ENCODE peak calls at places on chromosomes 11 and 22, in five cellular contexts. One of them, this sample, is unnamed.

GRCh38 chr11:34963351-34963750 is 46.9 kb downstream of the PDHX start:
- DNase-seq in pancreas: no peak
- DNase-seq in Panc1: no peak
- DNase-seq in transverse colon: no peak
- DNase-seq in heart right ventricle: no peak
- DNase-seq in this sample: no peak

GRCh38 chr11:129767827-129768226 is 47.8 kb upstream of the TMEM45B start:
- DNase-seq in pancreas: no peak
- DNase-seq in Panc1: no peak
- DNase-seq in transverse colon: no peak
- DNase-seq in heart right ventricle: no peak
- DNase-seq in this sample: no peak

GRCh38 chr11:66070604-66071325 is 693 bp downstream of the PACS1 start:
- DNase-seq in pancreas: peak; percentile 85
- DNase-seq in Panc1: no peak
- DNase-seq in transverse colon: peak; percentile 43
- DNase-seq in heart right ventricle: peak; percentile 66
- DNase-seq in this sample: peak; percentile 69

GRCh38 chr11:69001301-69002081 is 11.6 kb downstream of the MRGPRF start:
- DNase-seq in pancreas: peak; percentile 33
- DNase-seq in Panc1: no peak
- DNase-seq in transverse colon: peak; percentile 7
- DNase-seq in heart right ventricle: peak; percentile 3
- DNase-seq in this sample: peak; percentile 63

GRCh38 chr22:33477131-33478111 is 419.2 kb upstream of the SYN3 start:
- DNase-seq in pancreas: no peak
- DNase-seq in Panc1: no peak
- DNase-seq in transverse colon: no peak
- DNase-seq in heart right ventricle: no peak
- DNase-seq in this sample: no peak

GRCh38 chr11:59842316-59842715 is 3.0 kb downstream of the CBLIF start:
- DNase-seq in pancreas: no peak
- DNase-seq in Panc1: no peak
- DNase-seq in transverse colon: no peak
- DNase-seq in heart right ventricle: no peak
- DNase-seq in this sample: no peak

GRCh38 chr11:125959511-125959910 is 13.7 kb downstream of the VSIG10L2 start:
- DNase-seq in pancreas: no peak
- DNase-seq in Panc1: no peak
- DNase-seq in transverse colon: no peak
- DNase-seq in heart right ventricle: no peak
- DNase-seq in this sample: no peak

GRCh38 chr11:33500331-33500730 is 200.3 kb downstream of the C11orf91 start:
- DNase-seq in pancreas: no peak
- DNase-seq in Panc1: no peak
- DNase-seq in transverse colon: no peak
- DNase-seq in heart right ventricle: no peak
- DNase-seq in this sample: no peak

GRCh38 chr22:20904008-20904979 is 12.9 kb upstream of the CRKL start:
- DNase-seq in pancreas: no peak
- DNase-seq in Panc1: peak; percentile 83
- DNase-seq in transverse colon: no peak
- DNase-seq in heart right ventricle: no peak
- DNase-seq in this sample: no peak

GRCh38 chr11:114291381-114291780 is 4.8 kb upstream of the NNMT start:
- DNase-seq in pancreas: no peak
- DNase-seq in Panc1: no peak
- DNase-seq in transverse colon: no peak
- DNase-seq in heart right ventricle: no peak
- DNase-seq in this sample: no peak

GRCh38 chr11:65856689-65857499 is 1.1 kb downstream of the CFL1 start:
- DNase-seq in pancreas: peak; percentile 90
- DNase-seq in Panc1: no peak
- DNase-seq in transverse colon: peak; percentile 90
- DNase-seq in heart right ventricle: peak; percentile 87
- DNase-seq in this sample: peak; percentile 79

GRCh38 chr11:34654491-34655334 is 33.8 kb downstream of the EHF start:
- DNase-seq in pancreas: no peak
- DNase-seq in Panc1: peak; percentile 87
- DNase-seq in transverse colon: no peak
- DNase-seq in heart right ventricle: no peak
- DNase-seq in this sample: no peak

GRCh38 chr22:29072193-29072978 is 449 bp upstream of the KREMEN1 start:
- DNase-seq in pancreas: peak; percentile 99
- DNase-seq in Panc1: no peak
- DNase-seq in transverse colon: peak; percentile 97
- DNase-seq in heart right ventricle: peak; percentile 82
- DNase-seq in this sample: peak; percentile 92

DNA sequence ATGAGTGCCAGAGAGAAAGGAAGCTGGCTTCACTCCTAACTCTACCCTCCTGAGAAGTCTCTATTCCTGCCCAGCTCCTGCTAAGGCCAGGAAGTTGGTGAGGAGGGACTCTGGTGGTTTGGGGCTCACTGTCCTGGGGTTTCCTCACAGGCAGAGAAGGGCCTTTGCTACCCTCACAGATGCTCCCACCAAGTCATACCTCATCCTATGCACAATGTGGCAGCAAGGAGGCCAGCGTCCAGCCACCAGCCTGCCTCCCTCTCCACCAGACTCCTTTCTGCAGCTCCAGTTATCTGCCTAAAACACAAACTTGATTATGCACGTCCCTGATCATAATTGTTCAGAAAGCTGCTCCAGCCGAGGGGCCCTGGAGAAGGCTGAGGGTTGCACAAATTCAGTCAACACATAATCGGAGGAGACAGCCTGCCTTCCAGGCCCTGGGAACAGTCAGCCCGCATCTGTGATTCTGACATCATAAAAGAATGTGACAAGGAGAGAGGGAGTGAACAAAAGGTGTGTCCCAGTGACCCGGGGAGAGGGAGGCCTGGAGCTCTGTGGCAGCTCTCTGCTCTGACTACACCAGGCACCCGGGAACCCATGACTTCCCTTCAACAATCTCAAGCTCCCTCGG is 28.8 kb downstream of the DKK3 start:
- DNase-seq in pancreas: no peak
- DNase-seq in Panc1: no peak
- DNase-seq in transverse colon: no peak
- DNase-seq in heart right ventricle: peak; percentile 58
- DNase-seq in this sample: no peak
- H3K4me1 ChIP-seq in pancreas: no peaks in the 10 kb centered on the region
- H3K4me1 ChIP-seq in Panc1: peaks cover 55% of the 10 kb centered on the region
- H3K4me1 ChIP-seq in transverse colon: peaks cover 33% of the 10 kb centered on the region
- H3K4me1 ChIP-seq in heart right ventricle: peaks cover 85% of the 10 kb centered on the region
- H3K4me1 ChIP-seq in this sample: peaks cover 22% of the 10 kb centered on the region

DNA sequence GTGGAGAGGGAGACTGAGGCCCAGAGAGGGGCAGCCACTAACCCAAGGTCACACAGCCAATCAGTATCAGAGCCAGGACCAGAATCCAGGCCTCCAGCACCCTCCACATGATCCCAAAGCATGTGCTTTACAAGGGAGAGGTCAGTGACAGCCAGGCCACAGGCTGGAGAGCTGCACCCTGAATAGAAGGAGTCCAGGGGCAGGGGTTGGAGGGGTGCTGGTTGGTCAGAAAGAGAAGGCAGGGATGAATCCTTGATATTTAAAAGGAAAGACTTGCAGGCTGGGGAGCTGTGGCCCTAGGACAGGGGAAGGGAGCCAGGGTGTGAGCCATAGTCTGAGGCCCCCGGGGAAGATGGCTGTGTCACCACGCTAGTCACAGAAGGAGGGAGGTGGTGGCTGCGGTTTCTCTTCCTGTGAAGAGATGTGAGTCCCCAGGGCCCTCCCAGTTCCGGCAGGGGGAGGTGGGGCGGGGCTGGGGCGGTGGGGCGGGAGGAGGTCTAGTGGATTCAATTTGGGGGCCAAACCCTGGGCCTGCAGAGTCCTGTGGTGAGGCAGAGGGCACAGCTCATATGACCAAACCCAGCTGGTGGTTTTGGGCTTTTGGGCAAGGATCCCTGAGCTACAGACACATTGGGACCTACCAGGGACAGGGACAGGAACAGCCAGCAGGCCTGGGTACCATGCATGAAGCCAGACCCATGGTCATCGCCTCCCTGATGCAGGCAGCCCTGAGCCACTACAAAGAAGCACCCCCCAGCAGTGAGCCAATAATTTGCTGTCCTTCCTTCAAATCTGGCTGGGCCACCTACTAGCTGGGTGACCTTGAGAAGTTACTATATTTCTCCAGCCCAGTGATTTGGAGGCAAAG is 14.0 kb downstream of the RAC2 start:
- DNase-seq in pancreas: no peak
- DNase-seq in Panc1: no peak
- DNase-seq in transverse colon: peak; percentile 80
- DNase-seq in heart right ventricle: no peak
- DNase-seq in this sample: no peak
- H3K4me1 ChIP-seq in pancreas: peaks cover 3% of the 10 kb centered on the region
- H3K4me1 ChIP-seq in Panc1: peaks cover 21% of the 10 kb centered on the region
- H3K4me1 ChIP-seq in transverse colon: peaks cover 9% of the 10 kb centered on the region
- H3K4me1 ChIP-seq in heart right ventricle: no peaks in the 10 kb centered on the region
- H3K4me1 ChIP-seq in this sample: no peaks in the 10 kb centered on the region

GRCh38 chr22:39148727-39149535 is 3.5 kb downstream of the CBX7 start:
- DNase-seq in pancreas: peak; percentile 64
- DNase-seq in Panc1: no peak
- DNase-seq in transverse colon: peak; percentile 72
- DNase-seq in heart right ventricle: no peak
- DNase-seq in this sample: peak; percentile 85
- H3K4me1 ChIP-seq in pancreas: peaks cover 16% of the 10 kb centered on the region
- H3K4me1 ChIP-seq in Panc1: peaks cover 21% of the 10 kb centered on the region
- H3K4me1 ChIP-seq in transverse colon: peaks cover 69% of the 10 kb centered on the region
- H3K4me1 ChIP-seq in heart right ventricle: peaks cover 60% of the 10 kb centered on the region
- H3K4me1 ChIP-seq in this sample: peaks cover 26% of the 10 kb centered on the region

GRCh38 chr22:43888740-43889139 is 3.1 kb downstream of the PNPLA5 start:
- DNase-seq in pancreas: no peak
- DNase-seq in Panc1: no peak
- DNase-seq in transverse colon: no peak
- DNase-seq in heart right ventricle: no peak
- DNase-seq in this sample: no peak
- H3K4me1 ChIP-seq in pancreas: no peaks in the 10 kb centered on the region
- H3K4me1 ChIP-seq in Panc1: no peaks in the 10 kb centered on the region
- H3K4me1 ChIP-seq in transverse colon: no peaks in the 10 kb centered on the region
- H3K4me1 ChIP-seq in heart right ventricle: no peaks in the 10 kb centered on the region
- H3K4me1 ChIP-seq in this sample: no peaks in the 10 kb centered on the region

DNA sequence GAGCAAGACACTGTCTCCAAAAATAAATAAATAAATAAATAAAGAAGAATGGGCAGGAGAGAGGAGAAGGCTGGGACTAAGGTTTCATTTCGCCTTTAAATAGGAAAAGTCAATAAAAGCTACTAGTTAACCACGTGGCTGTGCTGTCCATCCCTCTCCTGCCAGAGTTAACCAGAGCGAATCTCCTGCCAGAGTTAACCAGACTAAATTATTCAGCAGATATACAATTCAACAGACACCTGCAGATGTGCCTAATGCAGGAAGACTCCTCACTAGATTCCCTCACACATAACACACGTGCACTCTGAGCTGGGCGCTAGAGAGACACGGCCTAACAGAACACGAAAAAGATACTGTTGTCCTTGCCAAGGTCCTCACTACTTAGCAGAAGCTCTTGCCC is 156.1 kb downstream of the IGLL1 start:
- DNase-seq in pancreas: no peak
- DNase-seq in Panc1: no peak
- DNase-seq in transverse colon: no peak
- DNase-seq in heart right ventricle: no peak
- DNase-seq in this sample: no peak
- H3K4me1 ChIP-seq in pancreas: no peaks in the 10 kb centered on the region
- H3K4me1 ChIP-seq in Panc1: no peaks in the 10 kb centered on the region
- H3K4me1 ChIP-seq in transverse colon: no peaks in the 10 kb centered on the region
- H3K4me1 ChIP-seq in heart right ventricle: no peaks in the 10 kb centered on the region
- H3K4me1 ChIP-seq in this sample: no peaks in the 10 kb centered on the region